ENCODE peak calls at places on chromosomes 5 and 9, in five cellular contexts. One of them, this sample, is unnamed. For H4K20me1, the result is how much of the 10 kb centered on the place peaks cover.

GRCh38 chr5:93130623-93131022 is 450.4 kb downstream of the NR2F1-AS1 start:
- DNase-seq in SK-N-SH: no peak
- DNase-seq in mammary epithelial cell: no peak
- DNase-seq in K562: no peak
- DNase-seq in fibroblast of lung: no peak
- DNase-seq in this sample: peak

GRCh38 chr9:4430492-4431261 is 59.6 kb upstream of the SLC1A1 start:
- DNase-seq in SK-N-SH: no peak
- DNase-seq in mammary epithelial cell: no peak
- DNase-seq in K562: no peak
- DNase-seq in fibroblast of lung: peak
- DNase-seq in this sample: peak

GRCh38 chr5:98840946-98841345 is 67.5 kb downstream of the RGMB start:
- DNase-seq in SK-N-SH: no peak
- DNase-seq in mammary epithelial cell: no peak
- DNase-seq in K562: no peak
- DNase-seq in fibroblast of lung: peak
- DNase-seq in this sample: no peak

GRCh38 chr5:32714836-32715235 is 3.7 kb downstream of the NPR3 start:
- DNase-seq in SK-N-SH: no peak
- DNase-seq in mammary epithelial cell: no peak
- DNase-seq in K562: no peak
- DNase-seq in fibroblast of lung: peak
- DNase-seq in this sample: peak

GRCh38 chr5:75052461-75053285 is at the start of gene GCNT4:
- DNase-seq in SK-N-SH: peak
- DNase-seq in mammary epithelial cell: peak
- DNase-seq in K562: no peak
- DNase-seq in fibroblast of lung: peak
- DNase-seq in this sample: peak

GRCh38 chr5:53422539-53422938 is 57.9 kb upstream of the FST start:
- DNase-seq in SK-N-SH: no peak
- DNase-seq in mammary epithelial cell: peak
- DNase-seq in K562: no peak
- DNase-seq in fibroblast of lung: peak
- DNase-seq in this sample: peak

GRCh38 chr5:133149333-133149732 is 97.5 kb downstream of the HSPA4 start:
- DNase-seq in SK-N-SH: peak
- DNase-seq in mammary epithelial cell: no peak
- DNase-seq in K562: no peak
- DNase-seq in fibroblast of lung: no peak
- DNase-seq in this sample: no peak

GRCh38 chr5:110899566-110900412 is 161.0 kb downstream of the SLC25A46 start:
- DNase-seq in SK-N-SH: no peak
- DNase-seq in mammary epithelial cell: peak
- DNase-seq in K562: no peak
- DNase-seq in fibroblast of lung: peak
- DNase-seq in this sample: peak

GRCh38 chr9:95785209-95785608 is 90.3 kb upstream of the ERCC6L2 start:
- DNase-seq in SK-N-SH: no peak
- DNase-seq in mammary epithelial cell: no peak
- DNase-seq in K562: no peak
- DNase-seq in fibroblast of lung: peak
- DNase-seq in this sample: no peak

GRCh38 chr9:135647897-135648296 is 8.6 kb upstream of the GLT6D1 start:
- DNase-seq in SK-N-SH: no peak
- DNase-seq in mammary epithelial cell: no peak
- DNase-seq in K562: no peak
- DNase-seq in fibroblast of lung: no peak
- DNase-seq in this sample: no peak

GRCh38 chr5:120734033-120734432 is 269.9 kb downstream of the PRR16 start:
- DNase-seq in SK-N-SH: no peak
- DNase-seq in mammary epithelial cell: no peak
- DNase-seq in K562: no peak
- DNase-seq in fibroblast of lung: no peak
- DNase-seq in this sample: no peak

GRCh38 chr9:136455043-136456002 is 15.7 kb upstream of the INPP5E start:
- DNase-seq in SK-N-SH: no peak
- DNase-seq in mammary epithelial cell: no peak
- DNase-seq in K562: no peak
- DNase-seq in fibroblast of lung: no peak
- DNase-seq in this sample: no peak

GRCh38 chr5:134594797-134595457 is 37.7 kb downstream of the SAR1B start:
- DNase-seq in SK-N-SH: no peak
- DNase-seq in mammary epithelial cell: no peak
- DNase-seq in K562: no peak
- DNase-seq in fibroblast of lung: no peak
- DNase-seq in this sample: no peak

GRCh38 chr9:127263664-127264063 is 910 bp upstream of the GARNL3 start:
- DNase-seq in SK-N-SH: peak
- DNase-seq in mammary epithelial cell: no peak
- DNase-seq in K562: no peak
- DNase-seq in fibroblast of lung: peak
- DNase-seq in this sample: no peak

GRCh38 chr5:537098-537497 is 12.8 kb upstream of the SLC9A3 start:
- DNase-seq in SK-N-SH: no peak
- DNase-seq in mammary epithelial cell: no peak
- DNase-seq in K562: no peak
- DNase-seq in fibroblast of lung: no peak
- DNase-seq in this sample: no peak

GRCh38 chr5:99320461-99320860 is 391.7 kb upstream of the CHD1 start:
- DNase-seq in SK-N-SH: no peak
- DNase-seq in mammary epithelial cell: no peak
- DNase-seq in K562: no peak
- DNase-seq in fibroblast of lung: no peak
- DNase-seq in this sample: no peak

GRCh38 chr9:91151014-91151740 is 210.5 kb downstream of the AUH start:
- DNase-seq in SK-N-SH: no peak
- DNase-seq in mammary epithelial cell: peak
- DNase-seq in K562: no peak
- DNase-seq in fibroblast of lung: peak
- DNase-seq in this sample: peak

GRCh38 chr9:35749515-35750255 is 598 bp downstream of the RGP1 start:
- DNase-seq in SK-N-SH: no peak
- DNase-seq in mammary epithelial cell: peak
- DNase-seq in K562: no peak
- DNase-seq in fibroblast of lung: no peak
- DNase-seq in this sample: no peak

GRCh38 chr5:138336952-138337684 is 948 bp upstream of the FAM53C start:
- DNase-seq in SK-N-SH: peak
- DNase-seq in mammary epithelial cell: no peak
- DNase-seq in K562: peak
- DNase-seq in fibroblast of lung: peak
- DNase-seq in this sample: no peak

GRCh38 chr5:53099546-53099945 is 10.0 kb downstream of the MOCS2 start:
- DNase-seq in SK-N-SH: no peak
- DNase-seq in mammary epithelial cell: no peak
- DNase-seq in K562: no peak
- DNase-seq in fibroblast of lung: no peak
- DNase-seq in this sample: no peak

GRCh38 chr9:21559402-21560280 is 77.5 kb upstream of the IFNE start:
- DNase-seq in SK-N-SH: peak
- DNase-seq in mammary epithelial cell: peak
- DNase-seq in K562: no peak
- DNase-seq in fibroblast of lung: peak
- DNase-seq in this sample: peak

GRCh38 chr9:811101-811531 is 30.4 kb upstream of the DMRT1 start:
- DNase-seq in SK-N-SH: no peak
- DNase-seq in mammary epithelial cell: peak
- DNase-seq in K562: no peak
- DNase-seq in fibroblast of lung: peak
- DNase-seq in this sample: peak

GRCh38 chr5:137281201-137281600 is 217.9 kb downstream of the SPOCK1 start:
- DNase-seq in SK-N-SH: no peak
- DNase-seq in mammary epithelial cell: no peak
- DNase-seq in K562: no peak
- DNase-seq in fibroblast of lung: no peak
- DNase-seq in this sample: peak

GRCh38 chr9:93300175-93300572 is 116.2 kb downstream of the WNK2 start:
- DNase-seq in SK-N-SH: peak
- DNase-seq in mammary epithelial cell: no peak
- DNase-seq in K562: no peak
- DNase-seq in fibroblast of lung: no peak
- DNase-seq in this sample: no peak

GRCh38 chr5:118447350-118447749 is 541.0 kb downstream of the DTWD2 start:
- DNase-seq in SK-N-SH: no peak
- DNase-seq in mammary epithelial cell: peak
- DNase-seq in K562: no peak
- DNase-seq in fibroblast of lung: no peak
- DNase-seq in this sample: no peak

GRCh38 chr5:88672644-88673493 is 210.1 kb downstream of the MEF2C start:
- DNase-seq in SK-N-SH: no peak
- DNase-seq in mammary epithelial cell: no peak
- DNase-seq in K562: no peak
- DNase-seq in fibroblast of lung: no peak
- DNase-seq in this sample: peak

GRCh38 chr5:55621218-55621617 is 86.5 kb upstream of the PLPP1 start:
- DNase-seq in SK-N-SH: no peak
- DNase-seq in mammary epithelial cell: no peak
- DNase-seq in K562: no peak
- DNase-seq in fibroblast of lung: peak
- DNase-seq in this sample: no peak

GRCh38 chr5:32115985-32116384 is 58.1 kb downstream of the GOLPH3 start:
- DNase-seq in SK-N-SH: no peak
- DNase-seq in mammary epithelial cell: no peak
- DNase-seq in K562: no peak
- DNase-seq in fibroblast of lung: no peak
- DNase-seq in this sample: no peak

GRCh38 chr9:114592356-114592755 is 4.8 kb downstream of the ATP6V1G1 start:
- DNase-seq in SK-N-SH: no peak
- DNase-seq in mammary epithelial cell: peak
- DNase-seq in K562: no peak
- DNase-seq in fibroblast of lung: no peak
- DNase-seq in this sample: no peak

DNA sequence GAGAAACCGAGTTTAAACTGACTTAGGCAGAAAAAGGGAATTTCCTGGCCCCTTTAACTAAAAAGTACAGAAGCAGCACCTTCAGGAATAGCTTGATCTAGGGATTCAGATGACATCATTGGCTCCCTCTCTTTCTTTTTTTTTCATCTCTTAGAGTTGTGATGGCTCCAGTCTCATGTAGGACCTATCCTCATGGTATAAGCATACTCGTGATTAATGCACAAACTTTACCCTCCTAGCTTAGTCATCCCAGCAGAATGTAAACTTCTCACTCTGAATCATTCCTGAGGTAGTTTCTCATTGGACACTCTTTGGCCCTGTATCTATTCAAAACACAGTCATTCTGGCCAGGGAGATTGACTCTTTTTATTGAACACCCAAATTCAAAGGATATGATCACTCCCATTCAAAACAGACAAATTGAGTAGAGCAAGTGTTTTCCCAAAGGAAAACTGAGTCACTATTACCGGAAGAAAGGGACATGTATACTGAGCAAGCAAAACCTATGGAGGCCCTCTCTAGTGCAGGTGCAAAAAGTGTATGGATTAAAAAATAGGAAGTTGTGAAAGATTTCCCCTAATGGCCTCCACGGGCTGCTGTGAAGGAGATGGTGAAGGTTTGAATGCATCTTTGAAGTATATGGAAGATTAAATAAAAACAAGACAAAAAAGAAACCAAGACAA is 27.6 kb upstream of the SMIM23 start:
- DNase-seq in SK-N-SH: no peak
- DNase-seq in mammary epithelial cell: peak
- DNase-seq in K562: no peak
- DNase-seq in fibroblast of lung: peak
- DNase-seq in this sample: peak
- H3K4me2 ChIP-seq in SK-N-SH: no peak
- H3K4me2 ChIP-seq in mammary epithelial cell: no peak
- H3K4me2 ChIP-seq in K562: no peak
- H3K4me2 ChIP-seq in fibroblast of lung: no peak
- H3K4me2 ChIP-seq in this sample: peak

GRCh38 chr5:142320427-142320732 is 4.4 kb downstream of the SPRY4 start:
- DNase-seq in SK-N-SH: no peak
- DNase-seq in mammary epithelial cell: no peak
- DNase-seq in K562: no peak
- DNase-seq in fibroblast of lung: no peak
- DNase-seq in this sample: no peak
- H4K20me1 ChIP-seq in SK-N-SH: half or more
- H4K20me1 ChIP-seq in mammary epithelial cell: under half
- H4K20me1 ChIP-seq in K562: under half
- H4K20me1 ChIP-seq in fibroblast of lung: under half
- H4K20me1 ChIP-seq in this sample: half or more

DNA sequence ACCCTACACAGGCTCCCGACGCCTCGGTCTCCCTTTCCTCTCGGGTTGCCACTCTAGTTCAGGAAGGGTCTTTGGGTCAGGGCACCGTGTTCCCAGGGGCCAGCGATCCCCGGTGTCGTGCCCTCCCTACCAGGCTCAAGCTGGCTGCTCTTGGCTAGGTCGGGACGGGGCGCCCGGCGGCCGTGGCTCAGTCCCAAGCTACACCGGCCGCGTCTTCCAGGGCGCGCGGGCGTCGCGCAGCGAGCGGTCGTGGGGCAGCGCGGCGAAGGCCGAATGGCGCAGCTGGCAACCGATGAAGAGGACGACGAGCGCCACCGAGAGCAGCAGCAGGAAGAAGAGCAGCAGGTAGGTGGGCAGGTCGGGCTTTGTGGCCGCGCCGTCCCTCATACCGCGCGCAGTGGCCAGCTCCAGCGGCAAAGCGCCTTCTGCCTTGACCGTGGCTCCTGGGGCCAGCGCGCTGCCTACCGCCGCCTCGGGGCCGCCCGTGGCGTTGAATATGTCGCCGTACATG is 892 bp downstream of the SMIM32 start:
- DNase-seq in SK-N-SH: peak
- DNase-seq in mammary epithelial cell: no peak
- DNase-seq in K562: no peak
- DNase-seq in fibroblast of lung: no peak
- DNase-seq in this sample: no peak
- H3K4me2 ChIP-seq in SK-N-SH: peak
- H3K4me2 ChIP-seq in mammary epithelial cell: peak
- H3K4me2 ChIP-seq in K562: no peak
- H3K4me2 ChIP-seq in fibroblast of lung: peak
- H3K4me2 ChIP-seq in this sample: peak

DNA sequence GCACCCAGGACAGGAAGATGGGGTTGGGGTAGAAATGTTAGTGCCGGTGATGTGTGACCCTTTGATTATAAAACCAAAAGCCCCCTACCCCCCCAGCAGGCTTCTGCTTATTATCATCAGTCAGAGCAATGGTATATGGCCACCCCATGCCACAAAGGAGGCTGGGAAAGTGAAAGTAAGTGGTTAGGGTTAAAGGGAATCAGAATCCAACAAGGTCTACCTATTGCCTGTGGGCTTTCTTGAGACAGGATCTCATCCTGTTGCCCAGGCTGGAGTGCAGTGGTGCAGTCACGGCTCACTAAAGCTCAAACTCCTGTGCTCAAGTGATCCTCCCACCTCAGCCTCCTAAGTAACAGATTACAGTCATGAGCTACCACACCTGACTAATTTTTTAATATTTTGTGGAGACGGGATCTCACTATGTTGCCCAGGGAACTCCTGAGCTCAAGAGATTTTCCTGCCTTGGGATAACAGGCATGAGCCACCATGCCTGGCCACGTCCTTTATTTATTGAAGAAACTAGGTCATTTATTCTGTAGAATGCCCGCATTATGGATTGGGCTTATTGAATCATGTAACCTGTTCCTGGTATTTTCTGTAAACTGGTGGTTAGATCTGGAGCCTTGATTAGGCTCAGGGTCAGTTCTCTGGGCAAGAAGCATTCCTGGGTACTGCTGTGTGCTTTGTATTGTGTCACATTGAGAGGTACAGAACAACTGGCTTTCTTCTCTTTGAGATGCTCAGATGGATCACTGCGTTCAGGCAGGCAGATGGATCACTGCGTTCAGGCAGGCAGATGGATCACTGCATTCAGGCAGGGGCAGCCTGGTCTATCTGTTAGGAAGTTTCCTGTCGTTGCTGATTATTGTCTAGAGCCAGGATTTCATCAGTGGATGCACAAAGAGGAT is 41.6 kb downstream of the ERGIC1 start:
- DNase-seq in SK-N-SH: peak
- DNase-seq in mammary epithelial cell: peak
- DNase-seq in K562: no peak
- DNase-seq in fibroblast of lung: no peak
- DNase-seq in this sample: peak
- H4K20me1 ChIP-seq in SK-N-SH: under half
- H4K20me1 ChIP-seq in mammary epithelial cell: under half
- H4K20me1 ChIP-seq in K562: under half
- H4K20me1 ChIP-seq in fibroblast of lung: under half
- H4K20me1 ChIP-seq in this sample: under half

This sample was measured in astrocyte.